ENCODE peak calls at places on chromosomes 12 and 14, in eight cellular contexts. X is HS-5; P is amygdala; E is stimulated activated naive CD4-positive, alpha-beta T cell treated with Interleukin-2 at 50 U/mL for 16 hours; Y is stimulated activated CD4-positive, alpha-beta T cell treated with anti-CD3 and anti-CD28 coated beads, Interleukin-1b, Interleukin-23, amount 100 ng/mL, for 4 hours; U is epithelial cell of esophagus; O is H9; T is left cardiac atrium. C is an unnamed sample.
A peak's percentile ranks its signal among the peaks of the same experiment; 100 is the strongest.

GRCh38 chr12:109098671-109099070 is 1.3 kb downstream of the UNG start:
- DNase-seq in X (no peak), Y (no peak), O (no peak), E (no peak), T (no peak), P (no peak), U (peak; percentile 16), C (no peak)

GRCh38 chr12:93103154-93103553 is 174.1 kb upstream of the EEA1 start:
- DNase-seq in U (no peak), O (no peak), Y (no peak), P (no peak), T (no peak), E (no peak), X (no peak), C (no peak)

GRCh38 chr14:78836777-78837176 is 666.6 kb downstream of the NRXN3 start:
- DNase-seq in U (peak; percentile 79), E (no peak), P (no peak), X (peak; percentile 42), Y (no peak), O (peak; percentile 85), T (peak; percentile 29), C (no peak)

GRCh38 chr12:49662998-49663843 is 39.9 kb downstream of the PRPF40B start:
- DNase-seq in O (peak; percentile 78), P (no peak), E (peak; percentile 40), T (peak; percentile 84), X (peak; percentile 71), Y (peak; percentile 37), U (peak; percentile 61), C (no peak)

GRCh38 chr12:28629691-28630090 is 439.4 kb downstream of the CCDC91 start:
- DNase-seq in O (no peak), P (peak; percentile 1), Y (no peak), T (no peak), X (no peak), U (no peak), E (no peak), C (no peak)

GRCh38 chr12:52132754-52133161 is 53.3 kb downstream of the SMIM41 start:
- DNase-seq in Y (no peak), X (no peak), T (no peak), P (no peak), E (no peak), U (peak; percentile 67), O (no peak), C (no peak)

GRCh38 chr12:119710374-119710773 is 42.4 kb downstream of the PRKAB1 start:
- DNase-seq in E (no peak), P (no peak), X (no peak), U (peak; percentile 72), T (no peak), O (no peak), Y (no peak), C (no peak)

GRCh38 chr12:120215766-120216735 is 15.1 kb upstream of the RPLP0 start:
- DNase-seq in P (no peak), U (no peak), E (no peak), Y (no peak), T (no peak), X (no peak), O (no peak), C (no peak)

GRCh38 chr12:53427905-53428594 is 4.4 kb downstream of the AMHR2 start:
- DNase-seq in X (peak; percentile 94), E (peak; percentile 41), T (no peak), Y (no peak), O (no peak), P (no peak), U (peak; percentile 99), C (peak; percentile 32)

GRCh38 chr14:39860837-39861236 is 428.6 kb upstream of the FBXO33 start:
- DNase-seq in X (no peak), U (no peak), O (no peak), Y (no peak), P (no peak), E (no peak), T (no peak), C (no peak)

GRCh38 chr12:62692884-62693283 is 226.3 kb downstream of the MON2 start:
- DNase-seq in P (no peak), Y (no peak), E (no peak), U (peak; percentile 53), O (no peak), T (no peak), X (peak; percentile 76), C (no peak)

GRCh38 chr14:55073856-55074255 is 22.4 kb downstream of the MAPK1IP1L start:
- DNase-seq in X (no peak), O (no peak), Y (no peak), E (no peak), P (no peak), T (no peak), U (no peak), C (no peak)

GRCh38 chr14:104786726-104787675 is 8.5 kb downstream of the AKT1 start:
- DNase-seq in P (peak; percentile 31), E (no peak), U (no peak), Y (no peak), X (no peak), O (no peak), T (no peak), C (no peak)

GRCh38 chr14:55884819-55885218 is 233.4 kb upstream of the PELI2 start:
- DNase-seq in P (no peak), X (no peak), E (no peak), T (no peak), Y (no peak), U (peak; percentile 84), O (no peak), C (no peak)

GRCh38 chr12:77064891-77065360 is 443 bp downstream of the E2F7 start:
- DNase-seq in E (peak; percentile 9), P (no peak), O (no peak), U (no peak), Y (peak; percentile 11), X (no peak), T (no peak), C (no peak)

GRCh38 chr12:130961921-130962326 is 8.2 kb downstream of the ADGRD1 start:
- DNase-seq in U (no peak), E (no peak), Y (no peak), P (no peak), O (no peak), X (no peak), T (peak; percentile 81), C (no peak)

GRCh38 chr12:110966081-110966760 is 45.8 kb upstream of the MYL2 start:
- DNase-seq in Y (no peak), X (no peak), P (no peak), T (no peak), U (no peak), O (no peak), E (no peak), C (no peak)

GRCh38 chr12:29702972-29703371 is 80.8 kb downstream of the TMTC1 start:
- DNase-seq in X (no peak), U (no peak), T (no peak), E (no peak), P (no peak), O (no peak), Y (no peak), C (no peak)

GRCh38 chr12:123938679-123939480 is 33.8 kb downstream of the CCDC92 start:
- DNase-seq in X (no peak), Y (no peak), T (no peak), E (no peak), P (no peak), O (peak; percentile 76), U (no peak), C (no peak)

GRCh38 chr12:26715232-26715631 is 117.8 kb downstream of the ITPR2 start:
- DNase-seq in X (no peak), U (no peak), Y (no peak), E (no peak), O (no peak), P (no peak), T (no peak), C (no peak)

GRCh38 chr14:24406416-24406815 is 7.6 kb downstream of the NYNRIN start:
- DNase-seq in P (no peak), U (no peak), Y (no peak), T (no peak), X (no peak), O (peak; percentile 8), E (no peak), C (no peak)

GRCh38 chr12:117025481-117026151 is 73.6 kb downstream of the TESC start:
- DNase-seq in U (peak; percentile 64), T (peak; percentile 72), O (peak; percentile 89), E (peak; percentile 29), P (peak; percentile 76), Y (peak; percentile 23), X (no peak), C (no peak)

GRCh38 chr14:31025335-31026075 is at the start of gene AP4S1:
- DNase-seq in E (peak; percentile 51), O (peak; percentile 49), T (peak; percentile 46), U (peak; percentile 23), Y (peak; percentile 33), X (no peak), P (peak; percentile 72), C (no peak)

GRCh38 chr12:26197832-26198231 is 2.5 kb downstream of the SSPN start:
- DNase-seq in U (no peak), X (no peak), E (no peak), Y (no peak), O (no peak), T (no peak), P (no peak), C (no peak)

GRCh38 chr12:91722072-91722471 is 423.6 kb downstream of the BTG1 start:
- DNase-seq in E (peak; percentile 2), U (peak; percentile 88), Y (no peak), T (no peak), O (no peak), P (no peak), X (no peak), C (no peak)

GRCh38 chr12:8841778-8842177 is 19.4 kb downstream of the A2ML1 start:
- DNase-seq in P (no peak), T (no peak), U (no peak), O (peak; percentile 21), Y (no peak), X (no peak), E (no peak), C (no peak)

GRCh38 chr12:108805136-108805535 is 52.2 kb downstream of the SSH1 start:
- DNase-seq in T (no peak), Y (no peak), O (no peak), E (no peak), X (no peak), P (no peak), U (no peak), C (no peak)

GRCh38 chr14:71328183-71328582 is 420.9 kb downstream of the PCNX1 start:
- DNase-seq in Y (no peak), T (no peak), E (no peak), O (no peak), U (no peak), X (no peak), P (no peak), C (no peak)

GRCh38 chr14:31173120-31173837 is 34.3 kb downstream of the HECTD1 start:
- DNase-seq in E (no peak), O (no peak), Y (no peak), P (no peak), U (no peak), T (no peak), X (no peak), C (no peak)

GRCh38 chr12:108516511-108517275 is 1.6 kb downstream of the FICD start:
- DNase-seq in X (no peak), P (no peak), U (no peak), E (no peak), Y (no peak), T (no peak), O (peak; percentile 66), C (no peak)

GRCh38 chr14:52443506-52443905 is 108.8 kb downstream of the TXNDC16 start:
- DNase-seq in U (no peak), E (no peak), X (no peak), O (no peak), T (no peak), Y (no peak), P (no peak), C (no peak)

GRCh38 chr12:54037360-54038259 is 4.8 kb downstream of the HOXC5 start:
- DNase-seq in T (no peak), Y (no peak), P (no peak), U (no peak), X (no peak), O (no peak), E (no peak), C (no peak)